ENCODE peak calls at places on chromosomes 1 and 21, in seven cellular contexts. N is NCI-H460, A is NCI-H1105 treated with DMSO at 0.1 percent for 48 hours, R is renal cortical epithelial cell, M is amygdala, Y is LHCN-M2, T is amniotic stem cell. H is an unnamed sample.

GRCh38 chr1:71190843-71191242 is 110.0 kb upstream of the ZRANB2 start:
- DNase-seq in A (no peak), Y (no peak), T (no peak), R (no peak), N (no peak), M (no peak), H (no peak)

GRCh38 chr1:84280908-84281307 is 20.6 kb upstream of the SAMD13 start:
- DNase-seq in N (no peak), M (no peak), T (no peak), A (no peak), Y (no peak), R (no peak), H (no peak)

GRCh38 chr1:10733967-10734366 is 62.5 kb downstream of the CASZ1 start:
- DNase-seq in M (no peak), T (no peak), R (no peak), N (no peak), Y (no peak), A (peak; percentile 92), H (no peak)

GRCh38 chr1:189811960-189812359 is 665.7 kb downstream of the BRINP3 start:
- DNase-seq in T (no peak), R (no peak), M (no peak), Y (no peak), A (no peak), N (no peak), H (no peak)

GRCh38 chr1:43671626-43672330 is 21.8 kb downstream of the KDM4A start:
- DNase-seq in T (no peak), A (no peak), R (peak; percentile 85), N (no peak), Y (peak; percentile 67), M (no peak), H (no peak)

GRCh38 chr1:244210884-244211558 is 159.9 kb downstream of the ZBTB18 start:
- DNase-seq in N (no peak), R (no peak), M (no peak), Y (peak; percentile 33), T (no peak), A (no peak), H (no peak)

GRCh38 chr1:207993477-207994445 is 82.8 kb upstream of the CD34 start:
- DNase-seq in Y (peak; percentile 23), T (no peak), M (no peak), R (no peak), N (no peak), A (no peak), H (no peak)

GRCh38 chr1:224381880-224382548 is 25.3 kb downstream of the CNIH4 start:
- DNase-seq in N (no peak), Y (no peak), A (no peak), T (no peak), R (peak; percentile 17), M (no peak), H (no peak)

GRCh38 chr1:43565600-43566360 is 35.1 kb downstream of the PTPRF start:
- DNase-seq in M (peak; percentile 41), N (no peak), A (peak; percentile 36), T (no peak), R (no peak), Y (peak; percentile 21), H (peak; percentile 15)

GRCh38 chr1:225445644-225446297 is 17.9 kb upstream of the LBR start:
- DNase-seq in M (no peak), N (no peak), Y (no peak), A (no peak), T (no peak), R (peak; percentile 99), H (no peak)

GRCh38 chr1:54904476-54905048 is 17.6 kb upstream of the DHCR24 start:
- DNase-seq in T (peak; percentile 38), R (peak; percentile 100), A (no peak), N (no peak), Y (no peak), M (no peak), H (no peak)

GRCh38 chr21:34630536-34631143 is 15.7 kb upstream of the RCAN1 start:
- DNase-seq in R (peak; percentile 46), A (peak; percentile 73), T (peak; percentile 25), N (peak; percentile 46), Y (peak; percentile 46), M (no peak), H (peak; percentile 39)

GRCh38 chr1:63087966-63088365 is 234.4 kb upstream of the FOXD3 start:
- DNase-seq in N (no peak), M (peak; percentile 13), T (no peak), A (no peak), R (no peak), Y (peak; percentile 12), H (no peak)

GRCh38 chr1:42730988-42731387 is 9.0 kb downstream of the CLDN19 start:
- DNase-seq in Y (peak; percentile 21), T (no peak), R (no peak), M (no peak), A (no peak), N (peak; percentile 6), H (no peak)